ENCODE peak calls at places on chromosomes 2 and 18, in six cellular contexts. O is HepG2, S is esophagus squamous epithelium, Q is NB4, B is sigmoid colon, E is cardiac fibroblast. Y is an unnamed sample.

GRCh38 chr2:165563468-165564225 is 94.1 kb downstream of the CSRNP3 start:
- DNase-seq in O (peak; percentile 16), S (no peak), Q (peak; percentile 25), B (no peak), E (no peak), Y (no peak)

GRCh38 chr2:176732780-176733179 is 463.5 kb downstream of the MTX2 start:
- DNase-seq in O (no peak), S (no peak), Q (no peak), B (no peak), E (no peak), Y (no peak)

GRCh38 chr2:17171446-17172049 is 346.7 kb downstream of the RAD51AP2 start:
- DNase-seq in O (peak; percentile 45), S (no peak), Q (peak; percentile 36), B (no peak), E (peak; percentile 12), Y (no peak)

GRCh38 chr2:37457401-37457901 is 113.0 kb downstream of the QPCT start:
- DNase-seq in O (no peak), S (no peak), Q (no peak), B (no peak), E (peak; percentile 54), Y (no peak)

GRCh38 chr18:45517181-45517741 is 98.0 kb upstream of the SLC14A2 start:
- DNase-seq in O (no peak), S (no peak), Q (no peak), B (peak; percentile 73), E (peak; percentile 59), Y (no peak)

GRCh38 chr2:64214281-64215115 is 70.3 kb upstream of the PELI1 start:
- DNase-seq in O (no peak), S (no peak), Q (no peak), B (no peak), E (no peak), Y (no peak)

GRCh38 chr2:23566236-23567142 is 181.5 kb downstream of the KLHL29 start:
- DNase-seq in O (peak; percentile 24), S (no peak), Q (peak; percentile 49), B (no peak), E (peak; percentile 26), Y (no peak)

GRCh38 chr2:157785200-157785599 is 90.9 kb downstream of the ACVR1 start:
- DNase-seq in O (no peak), S (no peak), Q (no peak), B (no peak), E (peak; percentile 78), Y (no peak)

GRCh38 chr2:134135793-134136192 is 118.1 kb upstream of the MGAT5 start:
- DNase-seq in O (no peak), S (no peak), Q (no peak), B (no peak), E (no peak), Y (no peak)

GRCh38 chr2:173654146-173654895 is 299.6 kb downstream of the CDCA7 start:
- DNase-seq in O (no peak), S (no peak), Q (no peak), B (no peak), E (peak; percentile 13), Y (no peak)

GRCh38 chr2:21047161-21048009 is 3.5 kb upstream of the APOB start:
- DNase-seq in O (peak; percentile 73), S (no peak), Q (no peak), B (no peak), E (peak; percentile 19), Y (no peak)

GRCh38 chr2:135743860-135744259 is 2.2 kb downstream of the UBXN4 start:
- DNase-seq in O (peak; percentile 40), S (no peak), Q (no peak), B (no peak), E (no peak), Y (no peak)

GRCh38 chr2:78766459-78766858 is 259.0 kb upstream of the REG3G start:
- DNase-seq in O (no peak), S (no peak), Q (no peak), B (no peak), E (no peak), Y (no peak)

GRCh38 chr2:217958206-217958888 is 44.4 kb downstream of the TNS1 start:
- DNase-seq in O (no peak), S (no peak), Q (no peak), B (peak; percentile 62), E (no peak), Y (no peak)

GRCh38 chr18:73409242-73409641 is 541.5 kb upstream of the NETO1 start:
- DNase-seq in O (no peak), S (no peak), Q (no peak), B (no peak), E (peak; percentile 19), Y (no peak)

GRCh38 chr18:76252880-76253279 is 242.2 kb downstream of the ZNF516 start:
- DNase-seq in O (no peak), S (no peak), Q (peak; percentile 33), B (no peak), E (no peak), Y (no peak)

GRCh38 chr2:57510704-57511103 is 535.9 kb upstream of the VRK2 start:
- DNase-seq in O (no peak), S (no peak), Q (peak; percentile 2), B (no peak), E (no peak), Y (no peak)

GRCh38 chr2:237700583-237701032 is 73.2 kb downstream of the LRRFIP1 start:
- DNase-seq in O (no peak), S (no peak), Q (peak; percentile 92), B (peak; percentile 92), E (peak; percentile 90), Y (peak; percentile 63)

GRCh38 chr2:145350011-145350410 is 830.1 kb upstream of the ZEB2 start:
- DNase-seq in O (no peak), S (no peak), Q (no peak), B (no peak), E (peak; percentile 56), Y (no peak)

GRCh38 chr2:42492691-42493467 is 903 bp downstream of the KCNG3 start:
- DNase-seq in O (no peak), S (no peak), Q (no peak), B (no peak), E (no peak), Y (no peak)

GRCh38 chr2:144290276-144290675 is 229.6 kb downstream of the ZEB2 start:
- DNase-seq in O (no peak), S (no peak), Q (no peak), B (no peak), E (no peak), Y (no peak)

GRCh38 chr18:62721837-62722795 is 6.8 kb downstream of the PHLPP1 start:
- DNase-seq in O (no peak), S (no peak), Q (no peak), B (no peak), E (no peak), Y (no peak)

GRCh38 chr18:24656571-24656971 is 196.1 kb downstream of the HRH4 start:
- DNase-seq in O (no peak), S (no peak), Q (peak; percentile 63), B (no peak), E (no peak), Y (no peak)

GRCh38 chr2:96083064-96083889 is 33.1 kb downstream of the ADRA2B start:
- DNase-seq in O (no peak), S (no peak), Q (no peak), B (no peak), E (no peak), Y (no peak)

GRCh38 chr2:1488851-1489250 is 75.6 kb downstream of the TPO start:
- DNase-seq in O (no peak), S (no peak), Q (no peak), B (peak; percentile 18), E (no peak), Y (no peak)

GRCh38 chr2:239361311-239361642 is 39.5 kb downstream of the HDAC4 start:
- DNase-seq in O (no peak), S (no peak), Q (peak; percentile 34), B (peak; percentile 59), E (peak; percentile 43), Y (no peak)

GRCh38 chr2:165469417-165469816 is at the start of gene CSRNP3:
- DNase-seq in O (peak; percentile 42), S (no peak), Q (no peak), B (peak; percentile 84), E (peak; percentile 89), Y (peak; percentile 72)

GRCh38 chr18:58541789-58542425 is 87.0 kb downstream of the ALPK2 start:
- DNase-seq in O (peak; percentile 41), S (no peak), Q (peak; percentile 46), B (no peak), E (peak; percentile 92), Y (peak; percentile 81)

GRCh38 chr18:12394428-12394827 is 13.3 kb upstream of the PRELID3A start:
- DNase-seq in O (no peak), S (no peak), Q (peak; percentile 52), B (peak; percentile 37), E (no peak), Y (no peak)

GRCh38 chr18:35267809-35268208 is 22.2 kb downstream of the ZSCAN30 start:
- DNase-seq in O (no peak), S (no peak), Q (no peak), B (peak; percentile 67), E (no peak), Y (no peak)

GRCh38 chr2:192215096-192215877 is 20.6 kb upstream of the TMEFF2 start:
- DNase-seq in O (no peak), S (no peak), Q (no peak), B (no peak), E (no peak), Y (no peak)

DNA sequence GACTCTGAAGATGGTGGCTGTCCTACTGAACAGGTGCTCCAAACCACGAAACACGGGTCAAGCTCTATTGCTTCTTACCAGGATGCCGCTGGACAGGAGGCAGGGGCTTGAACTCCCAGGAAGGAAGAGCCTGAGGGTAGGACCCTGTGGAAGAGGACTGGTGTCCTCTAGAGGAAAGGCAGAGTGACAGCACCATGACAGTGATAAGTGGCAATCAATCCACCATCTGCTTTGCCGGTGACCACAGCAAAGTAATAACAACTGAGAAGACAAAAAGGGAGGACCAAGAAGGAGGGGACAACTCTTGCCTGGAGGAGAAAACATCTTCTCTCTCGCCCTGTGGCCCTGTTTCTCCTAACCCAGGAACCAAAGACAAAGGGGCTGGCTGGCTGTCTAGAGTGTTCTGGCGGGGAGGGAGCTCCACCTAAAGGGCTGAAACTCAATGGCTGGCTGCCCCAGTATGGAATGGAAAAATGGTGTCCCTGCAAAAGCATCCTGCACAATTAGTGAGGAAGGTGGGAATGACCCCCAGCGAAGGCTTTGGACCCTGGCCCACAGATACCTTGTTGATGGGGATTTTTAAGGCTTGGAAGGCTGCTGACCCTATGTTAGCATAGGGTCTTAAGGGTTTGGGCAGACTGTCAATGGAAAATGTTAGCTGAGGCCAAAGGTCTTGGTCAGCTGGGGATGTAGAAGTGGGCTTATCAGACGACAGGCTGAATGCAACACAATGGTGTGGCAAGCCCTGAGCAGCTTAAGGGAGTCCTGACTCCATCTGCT is 35.4 kb downstream of the PROC start:
- DNase-seq in O (peak; percentile 85), S (no peak), Q (peak; percentile 60), B (no peak), E (peak; percentile 16), Y (no peak)
- TF ChIP-seq CTCF in O (peak; percentile 94), S (no peak), Q (peak; percentile 47), B (no peak), E (peak; percentile 10), Y (peak; percentile 20)

GRCh38 chr2:48328972-48329723 is 200.8 kb upstream of the STON1 start:
- DNase-seq in O (peak; percentile 45), S (no peak), Q (peak; percentile 54), B (no peak), E (no peak), Y (no peak)
- H3K4me3 ChIP-seq in O (peak overlapping the region; percentile 1), S (no peak overlapping the region), Q (no peak overlapping the region), B (no peak overlapping the region), E (no peak overlapping the region), Y (no peak overlapping the region)

GRCh38 chr2:234453216-234453615 is 43.7 kb downstream of the ARL4C start:
- DNase-seq in O (no peak), S (no peak), Q (no peak), B (peak; percentile 12), E (no peak), Y (no peak)
- TF ChIP-seq CTCF in O (no peak), S (no peak), Q (no peak), B (no peak), E (no peak), Y (no peak)

GRCh38 chr18:27577740-27578139 is 392.6 kb upstream of the CHST9 start:
- DNase-seq in O (no peak), S (no peak), Q (no peak), B (no peak), E (no peak), Y (no peak)
- H3K4me3 ChIP-seq in O (no peak overlapping the region), S (no peak overlapping the region), Q (no peak overlapping the region), B (no peak overlapping the region), E (no peak overlapping the region), Y (no peak overlapping the region)